ENCODE peak calls at places on chromosomes 6 and 20, in five cellular contexts. D is ovary, H is prostate gland, S is stomach, G is right lobe of liver. R is an unnamed sample.

GRCh38 chr6:77548190-77548589 is 84.9 kb upstream of the HTR1B start:
- DNase-seq in D (no peak), H (no peak), S (no peak), G (no peak), R (no peak)

GRCh38 chr6:125273965-125274364 is 27.8 kb downstream of the HDDC2 start:
- DNase-seq in D (no peak), H (no peak), S (peak), G (no peak), R (no peak)

GRCh38 chr6:108592371-108593337 is 31.9 kb downstream of the FOXO3 start:
- DNase-seq in D (no peak), H (peak), S (peak), G (no peak), R (no peak)

GRCh38 chr20:46458891-46459750 is 52.7 kb upstream of the ELMO2 start:
- DNase-seq in D (no peak), H (peak), S (peak), G (no peak), R (no peak)

GRCh38 chr6:108581237-108581931 is 20.7 kb downstream of the FOXO3 start:
- DNase-seq in D (no peak), H (peak), S (no peak), G (peak), R (peak)

GRCh38 chr6:54892831-54893230 is 46.3 kb downstream of the FAM83B start:
- DNase-seq in D (no peak), H (no peak), S (no peak), G (no peak), R (no peak)

GRCh38 chr6:1082040-1082935 is 229.6 kb upstream of the FOXQ1 start:
- DNase-seq in D (no peak), H (no peak), S (no peak), G (no peak), R (no peak)

GRCh38 chr6:68976260-68976659 is 341.2 kb downstream of the ADGRB3 start:
- DNase-seq in D (no peak), H (no peak), S (no peak), G (no peak), R (no peak)

GRCh38 chr6:36386495-36387439 is 702 bp downstream of the ETV7 start:
- DNase-seq in D (peak), H (peak), S (peak), G (no peak), R (peak)

GRCh38 chr6:7632501-7633290 is 42.7 kb downstream of the SNRNP48 start:
- DNase-seq in D (no peak), H (no peak), S (no peak), G (no peak), R (no peak)

GRCh38 chr20:44187054-44187762 is at the start of gene JPH2:
- DNase-seq in D (peak), H (no peak), S (peak), G (peak), R (no peak)

GRCh38 chr20:17499041-17499440 is 32.1 kb downstream of the BFSP1 start:
- DNase-seq in D (no peak), H (no peak), S (no peak), G (no peak), R (no peak)

GRCh38 chr6:23983691-23984090 is 142.3 kb upstream of the NRSN1 start:
- DNase-seq in D (no peak), H (no peak), S (no peak), G (no peak), R (no peak)

GRCh38 chr6:144134737-144135136 is 15.6 kb upstream of the STX11 start:
- DNase-seq in D (no peak), H (no peak), S (no peak), G (no peak), R (no peak)

GRCh38 chr6:151963001-151963400 is 155.5 kb downstream of the ESR1 start:
- DNase-seq in D (no peak), H (no peak), S (no peak), G (no peak), R (no peak)

GRCh38 chr6:136410201-136411027 is 120.8 kb upstream of the BCLAF1 start:
- DNase-seq in D (no peak), H (no peak), S (no peak), G (no peak), R (no peak)

GRCh38 chr20:8454137-8454712 is 322.2 kb downstream of the PLCB1 start:
- DNase-seq in D (no peak), H (no peak), S (no peak), G (no peak), R (peak)

GRCh38 chr6:117624869-117625481 is 22.7 kb upstream of the GOPC start:
- DNase-seq in D (no peak), H (no peak), S (no peak), G (no peak), R (peak)

GRCh38 chr6:39778581-39779270 is 13.4 kb upstream of the DAAM2 start:
- DNase-seq in D (no peak), H (no peak), S (no peak), G (no peak), R (no peak)

GRCh38 chr6:26478100-26478984 is 20.6 kb downstream of the BTN2A1 start:
- DNase-seq in D (no peak), H (no peak), S (no peak), G (no peak), R (no peak)

GRCh38 chr6:107532707-107533106 is 42.8 kb downstream of the SOBP start:
- DNase-seq in D (no peak), H (no peak), S (no peak), G (no peak), R (no peak)

GRCh38 chr20:2747676-2748235 is 52.7 kb downstream of the CPXM1 start:
- DNase-seq in D (no peak), H (no peak), S (no peak), G (no peak), R (no peak)

GRCh38 chr6:63319911-63320310 is at the start of gene LGSN:
- DNase-seq in D (no peak), H (no peak), S (no peak), G (no peak), R (no peak)

GRCh38 chr20:49335456-49335855 is 57.6 kb upstream of the ZNFX1 start:
- DNase-seq in D (no peak), H (no peak), S (no peak), G (no peak), R (no peak)

GRCh38 chr6:56724455-56724854 is 81.8 kb upstream of the DST start:
- DNase-seq in D (no peak), H (no peak), S (no peak), G (no peak), R (no peak)

GRCh38 chr6:131976545-131977061 is 25.4 kb upstream of the CCN2 start:
- DNase-seq in D (no peak), H (no peak), S (no peak), G (no peak), R (no peak)

DNA sequence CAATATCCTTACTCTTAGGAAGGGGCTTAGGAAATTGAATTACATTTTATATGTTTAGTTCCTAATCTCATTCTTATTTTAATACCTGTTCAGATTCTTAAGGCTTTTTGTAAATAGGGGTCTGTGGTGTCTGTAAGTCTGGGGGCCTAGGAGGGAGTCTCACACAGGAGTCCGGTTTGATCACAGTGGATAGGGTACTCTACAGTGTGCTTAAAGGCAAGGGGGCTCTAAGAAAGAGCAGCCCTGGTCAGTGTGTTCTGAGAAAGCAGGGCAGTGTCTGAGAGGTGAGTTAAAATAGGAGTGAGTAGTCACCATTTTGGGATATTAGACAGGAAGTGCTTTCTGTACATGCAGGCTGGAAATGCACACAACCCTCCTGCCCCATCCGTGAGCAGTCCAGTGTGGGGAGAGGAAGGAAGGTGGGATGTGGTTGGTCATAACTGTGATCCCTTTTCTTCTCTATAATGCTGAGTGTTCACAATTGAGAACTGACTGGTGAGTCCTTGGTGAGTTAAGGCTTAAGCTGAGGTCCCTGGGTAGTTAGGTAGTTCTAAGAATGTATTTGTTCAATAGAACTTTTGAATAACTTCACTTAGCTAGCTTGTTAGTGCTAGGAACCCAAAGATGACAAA is 50.0 kb downstream of the CDKAL1 start:
- DNase-seq in D (no peak), H (no peak), S (no peak), G (no peak), R (no peak)
- TF ChIP-seq POLR2A in D (no peak), H (no peak), S (no peak), G (no peak), R (no peak)

GRCh38 chr6:28136585-28137457 is 4.9 kb upstream of the ZKSCAN8 start:
- DNase-seq in D (peak), H (peak), S (peak), G (peak), R (peak)
- TF ChIP-seq POLR2A in D (peak), H (no peak), S (no peak), G (peak), R (peak)

DNA sequence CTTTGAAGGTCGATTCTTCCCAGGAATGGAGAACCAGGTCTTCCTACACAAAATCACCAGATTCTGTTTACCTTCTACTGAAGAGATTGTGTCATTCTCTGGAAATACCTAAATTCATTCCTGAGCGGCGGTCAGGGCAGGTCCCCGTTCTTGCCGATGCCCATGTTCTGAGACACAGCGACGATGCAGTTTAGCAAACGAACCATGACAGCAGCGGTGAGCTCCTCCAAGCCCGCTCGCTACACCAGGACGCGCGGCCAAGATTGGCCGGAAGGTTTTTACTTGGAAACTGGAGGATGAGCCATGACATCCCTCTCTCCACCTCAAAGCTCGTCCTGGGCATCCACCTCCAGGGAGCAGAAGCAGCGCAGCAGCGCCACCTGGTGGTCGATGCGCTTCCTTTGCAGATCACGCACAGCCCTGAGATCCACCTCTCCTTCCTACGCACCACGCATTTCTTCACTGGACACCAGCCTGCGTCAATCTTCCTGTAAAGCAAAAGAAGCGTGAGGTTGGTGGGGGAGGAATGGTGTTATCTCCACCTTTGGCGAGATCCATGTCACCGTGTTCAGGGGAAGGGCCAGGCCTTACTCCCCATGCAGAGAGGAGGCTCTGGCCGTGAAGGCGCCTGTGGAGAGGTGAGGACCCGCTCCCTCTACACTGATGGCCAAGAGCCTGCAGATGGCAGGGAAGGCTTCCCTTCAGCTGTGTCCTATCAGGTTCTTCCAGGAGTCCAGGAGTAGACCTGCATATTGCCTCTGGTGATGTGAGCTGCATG is 9.9 kb upstream of the HLA-B start:
- DNase-seq in D (peak), H (peak), S (peak), G (peak), R (peak)
- TF ChIP-seq POLR2A in D (no peak), H (no peak), S (no peak), G (no peak), R (no peak)

GRCh38 chr6:11727356-11727755 is 51.2 kb downstream of the ADTRP start:
- DNase-seq in D (no peak), H (no peak), S (no peak), G (no peak), R (no peak)

GRCh38 chr6:11718461-11718860 is 60.1 kb downstream of the ADTRP start:
- DNase-seq in D (no peak), H (no peak), S (no peak), G (no peak), R (no peak)

GRCh38 chr6:11718031-11718430 is 60.6 kb downstream of the ADTRP start:
- DNase-seq in D (no peak), H (no peak), S (no peak), G (no peak), R (no peak)

GRCh38 chr6:11722224-11722623 is 56.4 kb downstream of the ADTRP start:
- DNase-seq in D (no peak), H (no peak), S (no peak), G (no peak), R (no peak)

DNA sequence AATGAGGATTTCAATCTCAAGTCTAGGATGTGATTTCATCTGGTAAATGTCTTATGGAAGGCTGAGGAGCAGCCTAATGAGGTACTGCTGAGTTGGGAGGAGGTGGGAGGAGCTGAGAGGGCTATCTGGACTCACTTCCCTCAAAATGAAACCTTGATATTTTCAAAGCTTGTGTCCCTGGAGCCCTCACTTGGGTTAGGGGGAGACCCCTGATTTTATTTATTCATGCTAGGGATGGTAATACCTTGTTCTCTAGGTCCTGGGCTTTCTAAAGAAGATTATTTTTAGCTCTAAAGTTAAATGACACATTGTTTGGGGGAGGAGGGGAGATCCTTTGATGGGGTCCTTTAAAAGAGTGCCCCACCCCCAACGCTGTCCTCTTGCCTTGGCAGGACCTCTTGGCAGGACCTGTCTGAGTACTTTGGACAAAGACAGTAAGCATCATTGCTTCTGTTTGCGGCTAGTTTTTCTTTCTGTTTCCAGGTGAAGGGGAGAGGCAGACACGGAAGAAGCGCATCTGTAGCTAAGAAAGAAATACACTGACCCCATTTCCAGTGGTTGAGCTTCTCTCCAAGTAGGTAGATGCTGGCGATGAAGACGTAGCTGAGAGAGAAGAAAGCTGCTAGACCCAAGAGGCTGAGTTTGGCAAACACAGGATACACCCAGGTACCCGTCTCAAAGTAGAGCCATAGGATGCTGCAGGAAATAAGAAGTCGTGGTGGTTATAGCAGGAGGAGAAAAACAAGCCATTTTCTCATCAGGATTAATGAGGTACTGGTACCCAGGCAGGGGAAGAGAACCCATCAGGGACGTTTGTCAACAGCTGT is 55.6 kb downstream of the ADTRP start:
- DNase-seq in D (no peak), H (no peak), S (no peak), G (no peak), R (no peak)
- TF ChIP-seq POLR2A in D (no peak), H (no peak), S (no peak), G (no peak), R (no peak)